ENCODE peak calls at places on chromosomes 13 and 19, in five cellular contexts. H is choroid plexus epithelial cell, S is fibroblast of mammary gland, G is ovary, T is thoracic aorta. Y is an unnamed sample.

GRCh38 chr13:28022848-28023518 is 34.5 kb upstream of the URAD start:
- DNase-seq in H (peak; percentile 63), S (no peak), G (no peak), T (no peak), Y (no peak)

GRCh38 chr13:51249254-51249653 is 27.1 kb downstream of the FAM124A start:
- DNase-seq in H (no peak), S (peak; percentile 52), G (no peak), T (no peak), Y (no peak)

GRCh38 chr19:54517483-54517882 is 14.9 kb downstream of the LAIR2 start:
- DNase-seq in H (peak; percentile 37), S (peak; percentile 25), G (no peak), T (no peak), Y (no peak)

GRCh38 chr13:26897706-26898550 is 137.3 kb upstream of the GPR12 start:
- DNase-seq in H (no peak), S (no peak), G (no peak), T (no peak), Y (no peak)

GRCh38 chr19:28905996-28906395 is 307.0 kb downstream of the UQCRFS1 start:
- DNase-seq in H (peak; percentile 10), S (peak; percentile 60), G (no peak), T (no peak), Y (no peak)

GRCh38 chr13:27131202-27131623 is 40.4 kb downstream of the USP12 start:
- DNase-seq in H (peak; percentile 68), S (peak; percentile 65), G (no peak), T (no peak), Y (no peak)

GRCh38 chr19:8355631-8356402 is 8.1 kb upstream of the ANGPTL4 start:
- DNase-seq in H (peak; percentile 98), S (peak; percentile 100), G (no peak), T (peak; percentile 47), Y (peak; percentile 72)

GRCh38 chr13:32267836-32268439 is 47.2 kb downstream of the ZAR1L start:
- DNase-seq in H (peak; percentile 36), S (no peak), G (no peak), T (no peak), Y (no peak)

GRCh38 chr13:110628477-110628793 is 13.1 kb downstream of the NAXD start:
- DNase-seq in H (peak; percentile 85), S (peak; percentile 79), G (no peak), T (no peak), Y (no peak)

DNA sequence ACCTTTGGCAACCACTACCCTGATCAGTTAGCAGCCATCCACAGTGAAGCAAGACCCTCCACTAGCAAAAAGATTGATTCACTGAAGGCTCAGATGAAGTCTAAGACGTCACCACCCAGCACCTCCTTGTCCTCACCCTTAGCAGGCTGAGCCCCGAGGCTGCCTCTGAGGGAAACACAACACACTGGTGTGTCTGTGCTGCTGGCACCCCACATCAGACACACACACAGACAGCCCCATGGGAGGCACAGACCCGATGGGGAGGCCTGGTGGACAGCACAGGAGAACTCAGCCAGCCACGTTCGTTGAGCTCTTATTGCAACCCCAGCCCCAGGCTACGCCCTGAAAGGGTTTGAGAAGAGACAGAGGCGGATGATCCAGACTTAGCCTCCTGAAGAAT is 94.7 kb downstream of the ZDHHC20 start:
- DNase-seq in H (no peak), S (no peak), G (no peak), T (no peak), Y (no peak)
- TF ChIP-seq CTCF in H (no peak), S (no peak), G (no peak), T (no peak), Y (no peak)

GRCh38 chr13:24716011-24716410 is 35.8 kb downstream of the ATP12A start:
- DNase-seq in H (no peak), S (no peak), G (no peak), T (no peak), Y (no peak)
- TF ChIP-seq CTCF in H (no peak), S (no peak), G (no peak), T (no peak), Y (no peak)

DNA sequence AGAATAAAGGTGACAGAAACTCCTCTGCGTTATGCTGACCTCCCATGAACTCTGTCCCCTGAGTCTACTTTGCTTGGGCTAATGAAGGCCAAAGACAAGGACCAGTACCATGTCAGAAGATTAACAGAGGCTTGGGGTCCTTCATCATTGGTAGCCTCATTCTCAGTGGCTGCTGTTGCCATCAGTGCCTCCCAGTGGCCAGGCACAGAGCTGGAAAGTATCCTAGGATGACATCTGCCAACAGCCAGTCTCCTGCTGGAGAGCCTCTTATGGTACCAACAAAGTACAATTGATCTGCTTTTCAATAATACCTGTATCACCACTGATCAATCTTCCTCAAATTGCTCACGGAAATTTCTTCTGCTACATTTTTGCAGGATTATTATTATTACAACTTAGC is 281.6 kb downstream of the DNAJC15 start:
- DNase-seq in H (no peak), S (no peak), G (no peak), T (no peak), Y (no peak)
- TF ChIP-seq CTCF in H (peak; percentile 13), S (no peak), G (no peak), T (no peak), Y (no peak)

GRCh38 chr13:94416454-94417080 is 62.9 kb downstream of the DCT start:
- DNase-seq in H (peak; percentile 67), S (peak; percentile 52), G (no peak), T (no peak), Y (no peak)
- TF ChIP-seq CTCF in H (peak; percentile 77), S (peak; percentile 64), G (no peak), T (no peak), Y (peak; percentile 48)

GRCh38 chr19:5017235-5017634 is 48.3 kb downstream of the KDM4B start:
- DNase-seq in H (peak; percentile 43), S (peak; percentile 40), G (no peak), T (no peak), Y (no peak)
- TF ChIP-seq CTCF in H (no peak), S (no peak), G (no peak), T (no peak), Y (no peak)

GRCh38 chr19:18522124-18522861 is 423 bp upstream of the ELL start:
- DNase-seq in H (peak; percentile 100), S (peak; percentile 100), G (peak; percentile 100), T (peak; percentile 100), Y (peak; percentile 100)
- TF ChIP-seq CTCF in H (peak; percentile 29), S (no peak), G (peak; percentile 13), T (no peak), Y (peak; percentile 20)

GRCh38 chr19:1811942-1812425 is at the start of gene ATP8B3:
- DNase-seq in H (no peak), S (no peak), G (no peak), T (no peak), Y (no peak)
- TF ChIP-seq CTCF in H (no peak), S (no peak), G (no peak), T (no peak), Y (peak; percentile 5)

GRCh38 chr13:39602277-39602613 is 748 bp downstream of the LHFPL6 start:
- DNase-seq in H (no peak), S (peak; percentile 11), G (no peak), T (no peak), Y (no peak)

GRCh38 chr13:39601636-39602035 is 1.4 kb downstream of the LHFPL6 start:
- DNase-seq in H (no peak), S (no peak), G (no peak), T (no peak), Y (no peak)

GRCh38 chr13:39602614-39603366 is at the start of gene LHFPL6:
- DNase-seq in H (peak; percentile 84), S (peak; percentile 69), G (peak; percentile 74), T (peak; percentile 64), Y (peak; percentile 47)

GRCh38 chr13:39599842-39600241 is 3.2 kb downstream of the LHFPL6 start:
- DNase-seq in H (peak; percentile 54), S (peak; percentile 80), G (no peak), T (no peak), Y (no peak)

DNA sequence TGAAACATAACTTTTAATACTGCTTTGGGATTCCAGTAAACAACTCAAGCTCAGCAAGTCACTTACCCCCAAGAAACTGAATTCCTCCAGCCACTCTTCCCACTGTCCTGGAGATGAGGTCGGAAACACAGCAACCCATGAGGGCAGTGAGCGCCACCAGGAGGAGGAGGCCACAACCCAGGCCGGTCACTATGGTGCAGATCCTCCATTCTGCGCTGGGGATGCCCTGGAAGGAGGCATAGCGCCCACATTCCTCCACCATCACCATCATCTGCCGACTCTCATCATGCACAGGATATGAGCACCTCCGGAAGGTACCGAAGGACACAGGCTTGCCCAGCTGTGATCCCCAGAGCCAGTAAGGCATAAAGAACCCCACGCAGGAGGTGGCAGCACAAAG is 2.2 kb downstream of the LHFPL6 start:
- DNase-seq in H (peak; percentile 56), S (peak; percentile 48), G (no peak), T (peak; percentile 4), Y (no peak)
- TF ChIP-seq CTCF in H (peak; percentile 60), S (peak; percentile 42), G (no peak), T (peak; percentile 30), Y (peak; percentile 54)